ENCODE peak calls at places on chromosomes 13 and 19, in seven cellular contexts. One of them, this sample, is unnamed.

GRCh38 chr19:55623130-55623868 is 1.1 kb downstream of the ZNF784 start:
- DNase-seq in Peyer's patch: no peak
- DNase-seq in mesendoderm: no peak
- DNase-seq in thoracic aorta: no peak
- DNase-seq in GM12865: no peak
- DNase-seq in IMR-90: no peak
- DNase-seq in GM23248: no peak
- DNase-seq in this sample: no peak

GRCh38 chr19:36009633-36010379 is 1.2 kb upstream of the SYNE4 start:
- DNase-seq in GM12865: no peak
- DNase-seq in mesendoderm: no peak
- DNase-seq in Peyer's patch: no peak
- DNase-seq in thoracic aorta: no peak
- DNase-seq in IMR-90: no peak
- DNase-seq in GM23248: no peak
- DNase-seq in this sample: no peak

GRCh38 chr19:10418281-10419199 is 1.8 kb upstream of the PDE4A start:
- DNase-seq in thoracic aorta: no peak
- DNase-seq in GM12865: no peak
- DNase-seq in mesendoderm: peak; percentile 68
- DNase-seq in Peyer's patch: no peak
- DNase-seq in IMR-90: no peak
- DNase-seq in GM23248: peak; percentile 29
- DNase-seq in this sample: no peak

GRCh38 chr13:48214519-48215121 is 18.4 kb upstream of the ITM2B start:
- DNase-seq in GM23248: no peak
- DNase-seq in mesendoderm: no peak
- DNase-seq in thoracic aorta: no peak
- DNase-seq in Peyer's patch: no peak
- DNase-seq in IMR-90: no peak
- DNase-seq in GM12865: no peak
- DNase-seq in this sample: no peak

GRCh38 chr19:45560038-45560437 is 24.6 kb downstream of the OPA3 start:
- DNase-seq in IMR-90: no peak
- DNase-seq in mesendoderm: no peak
- DNase-seq in GM12865: no peak
- DNase-seq in Peyer's patch: no peak
- DNase-seq in thoracic aorta: no peak
- DNase-seq in GM23248: no peak
- DNase-seq in this sample: no peak

GRCh38 chr13:102117175-102117830 is 284.5 kb downstream of the FGF14 start:
- DNase-seq in GM23248: no peak
- DNase-seq in Peyer's patch: no peak
- DNase-seq in IMR-90: no peak
- DNase-seq in mesendoderm: no peak
- DNase-seq in GM12865: no peak
- DNase-seq in thoracic aorta: no peak
- DNase-seq in this sample: no peak

GRCh38 chr19:39413269-39413902 is 917 bp downstream of the PLEKHG2 start:
- DNase-seq in GM12865: peak; percentile 56
- DNase-seq in thoracic aorta: no peak
- DNase-seq in GM23248: peak; percentile 75
- DNase-seq in mesendoderm: peak; percentile 63
- DNase-seq in IMR-90: peak; percentile 60
- DNase-seq in Peyer's patch: peak; percentile 70
- DNase-seq in this sample: peak; percentile 83

GRCh38 chr19:30719991-30720329 is 347.8 kb downstream of the ZNF536 start:
- DNase-seq in GM23248: peak; percentile 41
- DNase-seq in GM12865: no peak
- DNase-seq in mesendoderm: peak; percentile 78
- DNase-seq in Peyer's patch: no peak
- DNase-seq in thoracic aorta: no peak
- DNase-seq in IMR-90: no peak
- DNase-seq in this sample: no peak

GRCh38 chr19:15871570-15871969 is 26.3 kb downstream of the CYP4F2 start:
- DNase-seq in GM12865: peak; percentile 44
- DNase-seq in thoracic aorta: no peak
- DNase-seq in GM23248: no peak
- DNase-seq in Peyer's patch: no peak
- DNase-seq in mesendoderm: peak; percentile 46
- DNase-seq in IMR-90: no peak
- DNase-seq in this sample: no peak

DNA sequence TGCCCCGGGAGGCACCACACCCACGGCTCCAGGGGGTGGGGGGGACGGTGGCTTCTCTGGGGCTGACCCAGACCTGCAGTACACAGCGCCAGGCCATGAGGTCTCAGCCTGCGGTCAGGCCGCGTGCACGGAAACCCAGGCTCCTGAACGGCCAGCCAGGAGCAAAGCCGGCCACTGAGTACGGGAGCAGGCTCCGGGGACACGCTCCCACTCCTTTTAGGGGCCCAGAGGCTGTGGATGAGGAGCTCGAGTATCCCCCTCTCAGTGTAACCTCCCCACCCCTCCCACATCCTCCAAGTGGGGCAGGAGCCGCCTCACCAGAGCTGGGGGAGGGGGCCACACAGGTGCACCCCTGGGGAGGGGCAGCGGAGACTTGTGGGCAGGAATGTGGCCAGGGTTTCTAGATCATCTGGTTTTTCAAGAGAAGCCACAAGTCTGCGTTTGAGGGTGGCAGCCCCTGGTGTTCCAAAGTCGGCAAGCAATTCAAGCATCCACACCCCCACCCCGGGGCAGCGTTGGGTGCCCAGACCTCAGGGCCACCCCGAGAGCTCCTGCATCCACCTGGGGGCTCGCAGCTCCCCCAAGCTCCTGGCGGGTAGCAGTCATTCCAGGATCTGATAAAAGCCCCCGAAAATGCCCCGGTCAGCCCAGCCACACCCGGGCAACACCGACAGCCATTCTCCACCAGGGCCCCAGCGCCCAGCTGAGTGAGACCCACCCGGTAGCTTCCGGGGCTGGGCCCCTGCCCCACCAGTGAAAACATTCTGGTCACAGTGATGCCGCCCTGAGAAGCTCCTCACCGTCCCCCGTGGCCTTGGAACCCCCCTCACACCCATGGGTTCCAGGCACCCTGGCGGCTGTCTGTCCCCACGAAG is 6.1 kb downstream of the SBNO2 start:
- DNase-seq in thoracic aorta: no peak
- DNase-seq in Peyer's patch: no peak
- DNase-seq in IMR-90: no peak
- DNase-seq in GM23248: no peak
- DNase-seq in mesendoderm: no peak
- DNase-seq in GM12865: no peak
- DNase-seq in this sample: no peak
- H3K4me3 ChIP-seq in thoracic aorta: no peak overlapping the region
- H3K4me3 ChIP-seq in Peyer's patch: peak overlapping the region; percentile 26
- H3K4me3 ChIP-seq in IMR-90: peak overlapping the region; percentile 33
- H3K4me3 ChIP-seq in GM23248: no peak overlapping the region
- H3K4me3 ChIP-seq in mesendoderm: no peak overlapping the region
- H3K4me3 ChIP-seq in GM12865: no peak overlapping the region
- H3K4me3 ChIP-seq in this sample: no peak overlapping the region

DNA sequence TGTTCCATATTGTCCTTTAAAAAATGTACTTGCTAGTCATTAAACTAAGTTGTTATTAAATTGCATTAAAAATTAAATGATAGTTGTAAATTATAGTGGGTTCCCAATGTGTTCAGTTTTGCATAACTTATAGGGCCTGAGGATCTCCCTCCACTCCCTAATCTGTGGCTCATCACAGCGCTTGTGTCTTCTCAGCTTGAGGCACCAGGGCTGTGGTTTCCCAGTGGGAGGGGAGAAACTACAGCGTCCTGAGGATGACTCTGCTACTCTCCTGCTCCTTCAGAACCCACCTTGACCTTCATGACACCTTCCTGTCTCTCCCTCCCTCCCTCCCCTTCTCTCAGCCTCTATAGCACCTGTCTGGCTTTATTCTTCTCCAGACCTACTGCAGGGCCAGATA is 1.4 kb downstream of the SGCG start:
- DNase-seq in GM12865: no peak
- DNase-seq in mesendoderm: no peak
- DNase-seq in GM23248: no peak
- DNase-seq in thoracic aorta: no peak
- DNase-seq in IMR-90: no peak
- DNase-seq in Peyer's patch: no peak
- DNase-seq in this sample: no peak
- H3K4me3 ChIP-seq in GM12865: no peak overlapping the region
- H3K4me3 ChIP-seq in mesendoderm: no peak overlapping the region
- H3K4me3 ChIP-seq in GM23248: no peak overlapping the region
- H3K4me3 ChIP-seq in thoracic aorta: no peak overlapping the region
- H3K4me3 ChIP-seq in IMR-90: no peak overlapping the region
- H3K4me3 ChIP-seq in Peyer's patch: no peak overlapping the region
- H3K4me3 ChIP-seq in this sample: peak overlapping the region; percentile 61

GRCh38 chr13:111363591-111363990 is 43.1 kb downstream of the TEX29 start:
- DNase-seq in thoracic aorta: no peak
- DNase-seq in Peyer's patch: no peak
- DNase-seq in mesendoderm: no peak
- DNase-seq in GM23248: no peak
- DNase-seq in IMR-90: no peak
- DNase-seq in GM12865: no peak
- DNase-seq in this sample: no peak
- H3K4me3 ChIP-seq in thoracic aorta: no peak overlapping the region
- H3K4me3 ChIP-seq in Peyer's patch: no peak overlapping the region
- H3K4me3 ChIP-seq in mesendoderm: no peak overlapping the region
- H3K4me3 ChIP-seq in GM23248: no peak overlapping the region
- H3K4me3 ChIP-seq in IMR-90: no peak overlapping the region
- H3K4me3 ChIP-seq in GM12865: no peak overlapping the region
- H3K4me3 ChIP-seq in this sample: no peak overlapping the region

DNA sequence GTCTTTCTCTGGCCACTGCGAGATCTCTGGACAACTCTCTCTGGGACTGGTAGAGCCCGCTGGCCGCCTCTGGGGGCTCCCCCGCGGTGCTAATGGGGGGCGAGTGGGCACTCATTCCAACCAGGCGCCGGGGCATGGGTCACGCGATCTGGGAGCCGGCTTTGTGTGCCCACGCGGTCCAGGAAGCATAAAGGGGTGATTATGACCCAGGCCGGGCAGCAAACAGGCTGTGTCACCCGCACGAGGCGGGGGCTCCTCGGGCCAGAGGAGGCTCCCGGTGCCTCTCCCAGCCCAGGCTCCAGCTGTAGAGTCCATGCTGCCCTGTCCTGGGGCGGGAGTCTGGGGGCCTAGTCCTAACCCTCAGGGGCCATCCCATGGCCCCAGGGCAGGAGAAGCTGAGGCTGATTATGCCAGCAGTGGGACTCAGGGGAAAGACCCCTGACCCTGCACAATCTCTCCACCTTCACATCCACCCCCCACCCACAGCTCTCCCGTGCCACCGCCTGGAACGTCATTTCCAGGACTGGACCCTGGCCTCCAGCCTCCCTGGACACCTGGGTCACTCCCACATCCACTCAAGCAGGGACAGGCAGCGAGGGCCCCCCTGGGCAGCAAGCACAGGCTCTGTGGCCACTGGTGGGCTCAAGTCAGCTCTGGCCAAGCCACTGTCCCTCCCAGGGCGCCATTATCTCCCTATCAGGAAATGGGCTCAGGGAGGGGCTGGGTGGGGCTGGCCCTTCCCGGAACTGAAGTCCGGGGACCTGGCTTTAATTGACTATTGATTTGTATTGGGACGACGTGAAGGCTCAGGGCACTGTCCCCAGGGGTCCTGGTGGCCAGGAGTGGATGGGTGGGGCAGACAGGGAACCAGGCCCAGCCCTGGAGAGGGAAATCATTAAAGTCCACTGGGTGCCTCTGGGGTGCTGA is 50.0 kb downstream of the PTPRS start:
- DNase-seq in mesendoderm: no peak
- DNase-seq in GM23248: no peak
- DNase-seq in Peyer's patch: no peak
- DNase-seq in IMR-90: no peak
- DNase-seq in thoracic aorta: no peak
- DNase-seq in GM12865: no peak
- DNase-seq in this sample: no peak
- H3K4me3 ChIP-seq in mesendoderm: no peak overlapping the region
- H3K4me3 ChIP-seq in GM23248: no peak overlapping the region
- H3K4me3 ChIP-seq in Peyer's patch: no peak overlapping the region
- H3K4me3 ChIP-seq in IMR-90: no peak overlapping the region
- H3K4me3 ChIP-seq in thoracic aorta: no peak overlapping the region
- H3K4me3 ChIP-seq in GM12865: no peak overlapping the region
- H3K4me3 ChIP-seq in this sample: peak overlapping the region; percentile 87

GRCh38 chr13:44974056-44974798 is 15.0 kb downstream of the NUFIP1 start:
- DNase-seq in mesendoderm: no peak
- DNase-seq in GM12865: peak; percentile 71
- DNase-seq in GM23248: peak; percentile 46
- DNase-seq in thoracic aorta: peak; percentile 16
- DNase-seq in IMR-90: peak; percentile 65
- DNase-seq in Peyer's patch: no peak
- DNase-seq in this sample: no peak
- H3K4me3 ChIP-seq in mesendoderm: no peak overlapping the region
- H3K4me3 ChIP-seq in GM12865: peak overlapping the region; percentile 12
- H3K4me3 ChIP-seq in GM23248: no peak overlapping the region
- H3K4me3 ChIP-seq in thoracic aorta: no peak overlapping the region
- H3K4me3 ChIP-seq in IMR-90: no peak overlapping the region
- H3K4me3 ChIP-seq in Peyer's patch: no peak overlapping the region
- H3K4me3 ChIP-seq in this sample: no peak overlapping the region

DNA sequence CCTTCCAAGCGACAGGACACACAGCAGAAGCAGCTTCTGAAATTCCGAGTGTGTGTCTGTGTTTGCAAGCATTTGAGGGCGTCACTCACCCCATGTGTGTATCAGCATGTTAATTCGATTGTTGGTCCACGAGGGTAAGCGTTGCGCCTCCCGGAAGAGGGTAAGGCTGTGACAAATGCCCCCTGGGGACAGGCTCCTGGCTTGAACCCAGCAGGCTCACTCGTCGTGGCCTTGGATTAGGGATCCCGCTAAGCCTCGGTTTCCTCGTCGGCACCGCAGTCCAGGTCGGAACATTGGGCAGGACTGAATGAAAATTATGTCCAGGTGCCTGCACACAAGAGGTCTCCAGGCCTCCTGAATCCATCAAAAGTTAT is 606 bp upstream of the STXBP2 start:
- DNase-seq in IMR-90: no peak
- DNase-seq in thoracic aorta: no peak
- DNase-seq in Peyer's patch: no peak
- DNase-seq in GM12865: no peak
- DNase-seq in GM23248: no peak
- DNase-seq in mesendoderm: no peak
- DNase-seq in this sample: no peak
- H3K4me3 ChIP-seq in IMR-90: no peak overlapping the region
- H3K4me3 ChIP-seq in thoracic aorta: peak overlapping the region; percentile 65
- H3K4me3 ChIP-seq in Peyer's patch: peak overlapping the region; percentile 71
- H3K4me3 ChIP-seq in GM12865: peak overlapping the region; percentile 71
- H3K4me3 ChIP-seq in GM23248: no peak overlapping the region
- H3K4me3 ChIP-seq in mesendoderm: no peak overlapping the region
- H3K4me3 ChIP-seq in this sample: peak overlapping the region; percentile 56

GRCh38 chr13:41299316-41300094 is 11.6 kb upstream of the NAA16 start:
- DNase-seq in thoracic aorta: no peak
- DNase-seq in mesendoderm: no peak
- DNase-seq in GM12865: peak; percentile 21
- DNase-seq in Peyer's patch: no peak
- DNase-seq in IMR-90: no peak
- DNase-seq in GM23248: no peak
- DNase-seq in this sample: no peak
- H3K4me3 ChIP-seq in thoracic aorta: no peak overlapping the region
- H3K4me3 ChIP-seq in mesendoderm: no peak overlapping the region
- H3K4me3 ChIP-seq in GM12865: no peak overlapping the region
- H3K4me3 ChIP-seq in Peyer's patch: no peak overlapping the region
- H3K4me3 ChIP-seq in IMR-90: no peak overlapping the region
- H3K4me3 ChIP-seq in GM23248: no peak overlapping the region
- H3K4me3 ChIP-seq in this sample: no peak overlapping the region

This sample was measured in left ventricle myocardium inferior.